ENCODE peak calls at places on chromosomes 1 and 21, in seven cellular contexts. One of them, this sample, is unnamed.

GRCh38 chr21:45451771-45452182 is 46.8 kb downstream of the COL18A1 start:
- DNase-seq in amniotic stem cell: no peak
- DNase-seq in NCI-H774: no peak
- DNase-seq in stimulated activated CD8-positive, alpha-beta memory T cell treated with anti-CD3 and anti-CD28 coated beads, Interleukin-7, amount 100 ng/mL, for 1 hour: no peak
- DNase-seq in endodermal cell: no peak
- DNase-seq in Ammon's horn: no peak
- DNase-seq in cerebellar nuclear complex: no peak
- DNase-seq in this sample: no peak

GRCh38 chr1:151135433-151136385 is 10.7 kb downstream of the SEMA6C start:
- DNase-seq in cerebellar nuclear complex: no peak
- DNase-seq in amniotic stem cell: no peak
- DNase-seq in stimulated activated CD8-positive, alpha-beta memory T cell treated with anti-CD3 and anti-CD28 coated beads, Interleukin-7, amount 100 ng/mL, for 1 hour: no peak
- DNase-seq in Ammon's horn: no peak
- DNase-seq in NCI-H774: no peak
- DNase-seq in endodermal cell: peak; percentile 63
- DNase-seq in this sample: no peak

GRCh38 chr1:163747261-163747660 is 425.5 kb downstream of the NUF2 start:
- DNase-seq in stimulated activated CD8-positive, alpha-beta memory T cell treated with anti-CD3 and anti-CD28 coated beads, Interleukin-7, amount 100 ng/mL, for 1 hour: no peak
- DNase-seq in endodermal cell: no peak
- DNase-seq in amniotic stem cell: no peak
- DNase-seq in Ammon's horn: no peak
- DNase-seq in NCI-H774: peak; percentile 18
- DNase-seq in cerebellar nuclear complex: no peak
- DNase-seq in this sample: no peak

GRCh38 chr1:201675143-201675542 is 136.2 kb downstream of the NAV1 start:
- DNase-seq in cerebellar nuclear complex: no peak
- DNase-seq in NCI-H774: no peak
- DNase-seq in amniotic stem cell: no peak
- DNase-seq in stimulated activated CD8-positive, alpha-beta memory T cell treated with anti-CD3 and anti-CD28 coated beads, Interleukin-7, amount 100 ng/mL, for 1 hour: no peak
- DNase-seq in endodermal cell: no peak
- DNase-seq in Ammon's horn: no peak
- DNase-seq in this sample: peak; percentile 46

GRCh38 chr1:31505884-31506497 is 70.3 kb upstream of the TINAGL1 start:
- DNase-seq in cerebellar nuclear complex: no peak
- DNase-seq in stimulated activated CD8-positive, alpha-beta memory T cell treated with anti-CD3 and anti-CD28 coated beads, Interleukin-7, amount 100 ng/mL, for 1 hour: no peak
- DNase-seq in amniotic stem cell: no peak
- DNase-seq in Ammon's horn: no peak
- DNase-seq in endodermal cell: no peak
- DNase-seq in NCI-H774: no peak
- DNase-seq in this sample: peak; percentile 98

GRCh38 chr21:45290948-45291612 is 3.4 kb upstream of the POFUT2 start:
- DNase-seq in stimulated activated CD8-positive, alpha-beta memory T cell treated with anti-CD3 and anti-CD28 coated beads, Interleukin-7, amount 100 ng/mL, for 1 hour: no peak
- DNase-seq in cerebellar nuclear complex: no peak
- DNase-seq in amniotic stem cell: no peak
- DNase-seq in Ammon's horn: no peak
- DNase-seq in NCI-H774: no peak
- DNase-seq in endodermal cell: peak; percentile 43
- DNase-seq in this sample: no peak

GRCh38 chr1:1917995-1918900 is 831 bp downstream of the TMEM52 start:
- DNase-seq in endodermal cell: no peak
- DNase-seq in Ammon's horn: no peak
- DNase-seq in amniotic stem cell: no peak
- DNase-seq in cerebellar nuclear complex: no peak
- DNase-seq in stimulated activated CD8-positive, alpha-beta memory T cell treated with anti-CD3 and anti-CD28 coated beads, Interleukin-7, amount 100 ng/mL, for 1 hour: no peak
- DNase-seq in NCI-H774: no peak
- DNase-seq in this sample: no peak

GRCh38 chr1:177589166-177589565 is 380.7 kb downstream of the SEC16B start:
- DNase-seq in amniotic stem cell: no peak
- DNase-seq in cerebellar nuclear complex: no peak
- DNase-seq in stimulated activated CD8-positive, alpha-beta memory T cell treated with anti-CD3 and anti-CD28 coated beads, Interleukin-7, amount 100 ng/mL, for 1 hour: no peak
- DNase-seq in NCI-H774: peak; percentile 5
- DNase-seq in Ammon's horn: no peak
- DNase-seq in endodermal cell: no peak
- DNase-seq in this sample: no peak

GRCh38 chr1:58762806-58763205 is 21.0 kb downstream of the JUN start:
- DNase-seq in Ammon's horn: no peak
- DNase-seq in stimulated activated CD8-positive, alpha-beta memory T cell treated with anti-CD3 and anti-CD28 coated beads, Interleukin-7, amount 100 ng/mL, for 1 hour: no peak
- DNase-seq in endodermal cell: no peak
- DNase-seq in NCI-H774: no peak
- DNase-seq in amniotic stem cell: no peak
- DNase-seq in cerebellar nuclear complex: no peak
- DNase-seq in this sample: no peak

GRCh38 chr1:238830036-238830611 is 556.2 kb upstream of the CHRM3 start:
- DNase-seq in stimulated activated CD8-positive, alpha-beta memory T cell treated with anti-CD3 and anti-CD28 coated beads, Interleukin-7, amount 100 ng/mL, for 1 hour: no peak
- DNase-seq in Ammon's horn: no peak
- DNase-seq in amniotic stem cell: no peak
- DNase-seq in endodermal cell: no peak
- DNase-seq in NCI-H774: no peak
- DNase-seq in cerebellar nuclear complex: no peak
- DNase-seq in this sample: no peak

GRCh38 chr1:59926381-59927243 is at the start of gene CYP2J2:
- DNase-seq in amniotic stem cell: no peak
- DNase-seq in endodermal cell: peak; percentile 89
- DNase-seq in cerebellar nuclear complex: no peak
- DNase-seq in Ammon's horn: peak; percentile 89
- DNase-seq in NCI-H774: peak; percentile 55
- DNase-seq in stimulated activated CD8-positive, alpha-beta memory T cell treated with anti-CD3 and anti-CD28 coated beads, Interleukin-7, amount 100 ng/mL, for 1 hour: peak; percentile 11
- DNase-seq in this sample: no peak

GRCh38 chr1:223750730-223751572 is 38.6 kb downstream of the CAPN2 start:
- DNase-seq in cerebellar nuclear complex: no peak
- DNase-seq in amniotic stem cell: no peak
- DNase-seq in endodermal cell: no peak
- DNase-seq in Ammon's horn: no peak
- DNase-seq in stimulated activated CD8-positive, alpha-beta memory T cell treated with anti-CD3 and anti-CD28 coated beads, Interleukin-7, amount 100 ng/mL, for 1 hour: no peak
- DNase-seq in NCI-H774: no peak
- DNase-seq in this sample: no peak

GRCh38 chr21:32484706-32485380 is 72.3 kb downstream of the EVA1C start:
- DNase-seq in amniotic stem cell: no peak
- DNase-seq in endodermal cell: no peak
- DNase-seq in Ammon's horn: peak; percentile 79
- DNase-seq in stimulated activated CD8-positive, alpha-beta memory T cell treated with anti-CD3 and anti-CD28 coated beads, Interleukin-7, amount 100 ng/mL, for 1 hour: no peak
- DNase-seq in cerebellar nuclear complex: no peak
- DNase-seq in NCI-H774: no peak
- DNase-seq in this sample: peak; percentile 45

GRCh38 chr1:36829951-36830350 is 204.4 kb downstream of the GRIK3 start:
- DNase-seq in stimulated activated CD8-positive, alpha-beta memory T cell treated with anti-CD3 and anti-CD28 coated beads, Interleukin-7, amount 100 ng/mL, for 1 hour: no peak
- DNase-seq in cerebellar nuclear complex: no peak
- DNase-seq in Ammon's horn: no peak
- DNase-seq in endodermal cell: no peak
- DNase-seq in amniotic stem cell: no peak
- DNase-seq in NCI-H774: no peak
- DNase-seq in this sample: no peak

GRCh38 chr1:116769050-116769449 is 14.8 kb downstream of the CD2 start:
- DNase-seq in endodermal cell: no peak
- DNase-seq in NCI-H774: no peak
- DNase-seq in Ammon's horn: no peak
- DNase-seq in cerebellar nuclear complex: no peak
- DNase-seq in amniotic stem cell: no peak
- DNase-seq in stimulated activated CD8-positive, alpha-beta memory T cell treated with anti-CD3 and anti-CD28 coated beads, Interleukin-7, amount 100 ng/mL, for 1 hour: no peak
- DNase-seq in this sample: no peak

This sample was measured in MV-4-11.